ENCODE peak calls at places on chromosomes 1 and 21, in four cellular contexts. One of them, this sample, is unnamed.

GRCh38 chr21:45511661-45512431 is 30.4 kb downstream of the SLC19A1 start:
- DNase-seq in iris pigment epithelial cell: no peak
- DNase-seq in CD8-positive, alpha-beta memory T cell: no peak
- DNase-seq in 8988T: no peak
- DNase-seq in this sample: no peak

GRCh38 chr1:247096958-247097357 is 7.2 kb downstream of the ZNF669 start:
- DNase-seq in 8988T: no peak
- DNase-seq in CD8-positive, alpha-beta memory T cell: no peak
- DNase-seq in iris pigment epithelial cell: no peak
- DNase-seq in this sample: no peak

GRCh38 chr1:172451002-172451443 is 7.2 kb upstream of the PIGC start:
- DNase-seq in iris pigment epithelial cell: peak
- DNase-seq in 8988T: no peak
- DNase-seq in CD8-positive, alpha-beta memory T cell: no peak
- DNase-seq in this sample: peak

GRCh38 chr1:145824499-145824842 is 471 bp downstream of the POLR3C start:
- DNase-seq in 8988T: no peak
- DNase-seq in iris pigment epithelial cell: no peak
- DNase-seq in CD8-positive, alpha-beta memory T cell: no peak
- DNase-seq in this sample: peak

GRCh38 chr21:36909423-36909822 is 57.0 kb downstream of the HLCS start:
- DNase-seq in 8988T: no peak
- DNase-seq in CD8-positive, alpha-beta memory T cell: no peak
- DNase-seq in iris pigment epithelial cell: no peak
- DNase-seq in this sample: peak

GRCh38 chr1:245592083-245592460 is 437.3 kb downstream of the KIF26B start:
- DNase-seq in CD8-positive, alpha-beta memory T cell: no peak
- DNase-seq in iris pigment epithelial cell: no peak
- DNase-seq in 8988T: no peak
- DNase-seq in this sample: no peak

GRCh38 chr1:172607145-172607544 is 51.8 kb upstream of the FASLG start:
- DNase-seq in iris pigment epithelial cell: no peak
- DNase-seq in 8988T: no peak
- DNase-seq in CD8-positive, alpha-beta memory T cell: no peak
- DNase-seq in this sample: no peak

GRCh38 chr1:51567653-51568052 is 48.6 kb upstream of the EPS15 start:
- DNase-seq in iris pigment epithelial cell: peak
- DNase-seq in CD8-positive, alpha-beta memory T cell: no peak
- DNase-seq in 8988T: no peak
- DNase-seq in this sample: no peak

GRCh38 chr21:39661121-39661520 is 48.4 kb downstream of the B3GALT5 start:
- DNase-seq in CD8-positive, alpha-beta memory T cell: no peak
- DNase-seq in 8988T: no peak
- DNase-seq in iris pigment epithelial cell: no peak
- DNase-seq in this sample: no peak

GRCh38 chr1:24302209-24302611 is 16.9 kb upstream of the GRHL3 start:
- DNase-seq in 8988T: no peak
- DNase-seq in iris pigment epithelial cell: no peak
- DNase-seq in CD8-positive, alpha-beta memory T cell: no peak
- DNase-seq in this sample: no peak

GRCh38 chr1:226041419-226041818 is 21.1 kb upstream of the H3-3A start:
- DNase-seq in CD8-positive, alpha-beta memory T cell: no peak
- DNase-seq in 8988T: no peak
- DNase-seq in iris pigment epithelial cell: no peak
- DNase-seq in this sample: no peak

GRCh38 chr1:109760581-109761226 is 3.0 kb downstream of the EPS8L3 start:
- DNase-seq in iris pigment epithelial cell: no peak
- DNase-seq in 8988T: no peak
- DNase-seq in CD8-positive, alpha-beta memory T cell: no peak
- DNase-seq in this sample: no peak

GRCh38 chr1:30732277-30732996 is 9.1 kb upstream of the MATN1 start:
- DNase-seq in CD8-positive, alpha-beta memory T cell: no peak
- DNase-seq in iris pigment epithelial cell: peak
- DNase-seq in 8988T: no peak
- DNase-seq in this sample: no peak

GRCh38 chr1:171984850-171985485 is 143.7 kb downstream of the DNM3 start:
- DNase-seq in iris pigment epithelial cell: peak
- DNase-seq in CD8-positive, alpha-beta memory T cell: no peak
- DNase-seq in 8988T: no peak
- DNase-seq in this sample: peak

GRCh38 chr1:46522184-46522968 is 29.1 kb downstream of the KNCN start:
- DNase-seq in 8988T: no peak
- DNase-seq in CD8-positive, alpha-beta memory T cell: no peak
- DNase-seq in iris pigment epithelial cell: peak
- DNase-seq in this sample: peak

GRCh38 chr1:11707621-11708276 is 16.2 kb downstream of the DRAXIN start:
- DNase-seq in 8988T: no peak
- DNase-seq in CD8-positive, alpha-beta memory T cell: no peak
- DNase-seq in iris pigment epithelial cell: no peak
- DNase-seq in this sample: no peak

GRCh38 chr1:17636612-17637011 is 97.1 kb downstream of the ARHGEF10L start:
- DNase-seq in iris pigment epithelial cell: no peak
- DNase-seq in 8988T: no peak
- DNase-seq in CD8-positive, alpha-beta memory T cell: no peak
- DNase-seq in this sample: no peak

GRCh38 chr1:17773626-17774326 is 18.6 kb downstream of the ACTL8 start:
- DNase-seq in 8988T: no peak
- DNase-seq in CD8-positive, alpha-beta memory T cell: no peak
- DNase-seq in iris pigment epithelial cell: no peak
- DNase-seq in this sample: no peak

GRCh38 chr21:44568667-44569556 is 4.6 kb upstream of the KRTAP10-4 start:
- DNase-seq in CD8-positive, alpha-beta memory T cell: no peak
- DNase-seq in 8988T: no peak
- DNase-seq in iris pigment epithelial cell: no peak
- DNase-seq in this sample: no peak

GRCh38 chr1:3727042-3727824 is 25.0 kb upstream of the CCDC27 start:
- DNase-seq in iris pigment epithelial cell: peak
- DNase-seq in CD8-positive, alpha-beta memory T cell: no peak
- DNase-seq in 8988T: peak
- DNase-seq in this sample: peak

This sample was measured in A549.